ENCODE peak calls at places on chromosomes 13 and 19, in seven cellular contexts. X is H9; K is frontal cortex; Z is effector memory CD8-positive, alpha-beta T cell; S is iPS DF 6.9; N is NCI-H1092 treated with DMSO at 0.1 percent for 48 hours; V is pancreas. P is an unnamed sample.

GRCh38 chr13:42968906-42969305 is 23.1 kb downstream of the EPSTI1 start:
- DNase-seq in X (peak; percentile 77), K (no peak), Z (no peak), S (no peak), N (no peak), V (peak; percentile 18), P (no peak)

GRCh38 chr19:17721821-17722220 is 2.5 kb downstream of the MAP1S start:
- DNase-seq in X (no peak), K (peak; percentile 50), Z (no peak), S (no peak), N (no peak), V (no peak), P (no peak)

GRCh38 chr13:52428295-52428694 is 22.1 kb downstream of the VPS36 start:
- DNase-seq in X (no peak), K (no peak), Z (no peak), S (no peak), N (no peak), V (no peak), P (no peak)

GRCh38 chr13:101267656-101268055 is 148.7 kb downstream of the NALCN start:
- DNase-seq in X (no peak), K (no peak), Z (no peak), S (no peak), N (no peak), V (no peak), P (no peak)

GRCh38 chr19:50490411-50490811 is 13.8 kb upstream of the GARIN5A start:
- DNase-seq in X (peak; percentile 26), K (no peak), Z (no peak), S (no peak), N (no peak), V (no peak), P (no peak)

GRCh38 chr13:20359335-20359734 is 127.2 kb upstream of the GJB6 start:
- DNase-seq in X (no peak), K (no peak), Z (no peak), S (no peak), N (no peak), V (no peak), P (no peak)

GRCh38 chr13:25171517-25172302 is at the start of gene AMER2:
- DNase-seq in X (no peak), K (peak; percentile 77), Z (no peak), S (no peak), N (peak; percentile 77), V (peak; percentile 71), P (no peak)

GRCh38 chr19:47379398-47379938 is 30.4 kb downstream of the DHX34 start:
- DNase-seq in X (no peak), K (peak; percentile 63), Z (no peak), S (no peak), N (peak; percentile 20), V (no peak), P (no peak)

GRCh38 chr19:29630661-29631060 is 24.6 kb downstream of the POP4 start:
- DNase-seq in X (no peak), K (no peak), Z (no peak), S (no peak), N (no peak), V (no peak), P (no peak)

GRCh38 chr19:35299523-35300339 is 7.8 kb downstream of the MAG start:
- DNase-seq in X (peak; percentile 76), K (peak; percentile 80), Z (no peak), S (peak; percentile 20), N (no peak), V (no peak), P (no peak)

GRCh38 chr13:27043013-27043412 is 128.6 kb downstream of the USP12 start:
- DNase-seq in X (no peak), K (peak; percentile 70), Z (no peak), S (no peak), N (peak; percentile 9), V (no peak), P (no peak)

GRCh38 chr13:102097708-102098107 is 304.1 kb downstream of the FGF14 start:
- DNase-seq in X (no peak), K (no peak), Z (no peak), S (no peak), N (peak; percentile 55), V (no peak), P (no peak)

GRCh38 chr13:94192576-94192975 is 286.9 kb downstream of the DCT start:
- DNase-seq in X (peak; percentile 57), K (no peak), Z (no peak), S (peak; percentile 52), N (peak; percentile 38), V (no peak), P (no peak)

GRCh38 chr19:39154626-39155100 is 29.1 kb downstream of the PAK4 start:
- DNase-seq in X (peak; percentile 66), K (no peak), Z (no peak), S (no peak), N (no peak), V (peak; percentile 89), P (no peak)

GRCh38 chr19:28980236-28980868 is 232.6 kb downstream of the UQCRFS1 start:
- DNase-seq in X (peak; percentile 73), K (no peak), Z (no peak), S (no peak), N (no peak), V (no peak), P (no peak)

GRCh38 chr13:113151745-113152707 is 6.4 kb upstream of the PROZ start:
- DNase-seq in X (peak; percentile 28), K (no peak), Z (no peak), S (no peak), N (peak; percentile 35), V (no peak), P (no peak)

GRCh38 chr13:47426126-47426849 is 529.4 kb upstream of the HTR2A start:
- DNase-seq in X (no peak), K (no peak), Z (no peak), S (no peak), N (no peak), V (no peak), P (no peak)

GRCh38 chr13:41457589-41458186 is 338 bp downstream of the RGCC start:
- DNase-seq in X (no peak), K (peak; percentile 41), Z (peak; percentile 42), S (no peak), N (no peak), V (peak; percentile 40), P (peak; percentile 41)

GRCh38 chr13:43116242-43116641 is 92.9 kb downstream of the DNAJC15 start:
- DNase-seq in X (peak; percentile 42), K (no peak), Z (no peak), S (no peak), N (no peak), V (no peak), P (no peak)

GRCh38 chr13:78602561-78603239 is 652 bp downstream of the POU4F1 start:
- DNase-seq in X (peak; percentile 50), K (peak; percentile 55), Z (no peak), S (no peak), N (peak; percentile 51), V (no peak), P (no peak)

GRCh38 chr13:38582133-38582532 is 104.7 kb upstream of the FREM2 start:
- DNase-seq in X (no peak), K (peak; percentile 3), Z (no peak), S (no peak), N (peak; percentile 86), V (no peak), P (peak; percentile 1)

GRCh38 chr13:32713397-32713796 is 127.1 kb downstream of the PDS5B start:
- DNase-seq in X (no peak), K (no peak), Z (no peak), S (no peak), N (no peak), V (no peak), P (no peak)

GRCh38 chr19:39765091-39766076 is 13.3 kb upstream of the LEUTX start:
- DNase-seq in X (peak; percentile 48), K (no peak), Z (peak; percentile 9), S (peak; percentile 43), N (no peak), V (peak; percentile 28), P (peak; percentile 4)

GRCh38 chr19:13441810-13442512 is 64.3 kb downstream of the CACNA1A start:
- DNase-seq in X (peak; percentile 73), K (no peak), Z (peak; percentile 11), S (no peak), N (no peak), V (peak; percentile 20), P (peak; percentile 19)

GRCh38 chr13:113820813-113821651 is 42.8 kb downstream of the GAS6 start:
- DNase-seq in X (no peak), K (peak; percentile 82), Z (no peak), S (no peak), N (peak; percentile 94), V (peak; percentile 34), P (no peak)

GRCh38 chr13:32454886-32455593 is 27.1 kb upstream of the N4BP2L1 start:
- DNase-seq in X (no peak), K (no peak), Z (no peak), S (no peak), N (no peak), V (no peak), P (no peak)

GRCh38 chr13:75656590-75656989 is 20.5 kb downstream of the LMO7 start:
- DNase-seq in X (no peak), K (no peak), Z (no peak), S (no peak), N (no peak), V (no peak), P (no peak)

GRCh38 chr19:49019242-49019932 is 2.5 kb upstream of the LHB start:
- DNase-seq in X (peak; percentile 86), K (no peak), Z (peak; percentile 40), S (no peak), N (no peak), V (peak; percentile 89), P (peak; percentile 40)

GRCh38 chr13:59205501-59205900 is 958.2 kb downstream of the DIAPH3 start:
- DNase-seq in X (no peak), K (no peak), Z (no peak), S (no peak), N (no peak), V (no peak), P (no peak)

GRCh38 chr19:39126593-39127187 is 1.1 kb downstream of the PAK4 start:
- DNase-seq in X (no peak), K (no peak), Z (no peak), S (no peak), N (no peak), V (peak; percentile 82), P (no peak)

GRCh38 chr19:42553292-42554045 is 25.2 kb upstream of the CEACAM1 start:
- DNase-seq in X (peak; percentile 22), K (no peak), Z (no peak), S (no peak), N (no peak), V (no peak), P (no peak)

GRCh38 chr13:29428310-29428991 is 167.0 kb downstream of the SLC7A1 start:
- DNase-seq in X (peak; percentile 73), K (no peak), Z (no peak), S (no peak), N (no peak), V (no peak), P (no peak)

P was measured in central memory CD4-positive, alpha-beta T cell.